ENCODE peak calls at places on chromosomes 4 and X, in five cellular contexts. One of them, this sample, is unnamed.

GRCh38 chrX:83535417-83536244 is 27.5 kb downstream of the POU3F4 start:
- DNase-seq in SK-MEL-5: no peak
- DNase-seq in NCI-H1092: no peak
- DNase-seq in effector memory CD4-positive, alpha-beta T cell: no peak
- DNase-seq in NCI-H446: no peak
- DNase-seq in this sample: no peak

GRCh38 chr4:156634612-156635011 is 337.0 kb downstream of the PDGFC start:
- DNase-seq in SK-MEL-5: no peak
- DNase-seq in NCI-H1092: no peak
- DNase-seq in effector memory CD4-positive, alpha-beta T cell: no peak
- DNase-seq in NCI-H446: no peak
- DNase-seq in this sample: no peak

GRCh38 chrX:10620121-10620699 is at the start of gene MID1:
- DNase-seq in SK-MEL-5: peak; percentile 78
- DNase-seq in NCI-H1092: peak; percentile 53
- DNase-seq in effector memory CD4-positive, alpha-beta T cell: no peak
- DNase-seq in NCI-H446: peak; percentile 56
- DNase-seq in this sample: no peak

GRCh38 chrX:153438522-153438921 is 7.3 kb downstream of the TREX2 start:
- DNase-seq in SK-MEL-5: peak; percentile 56
- DNase-seq in NCI-H1092: no peak
- DNase-seq in effector memory CD4-positive, alpha-beta T cell: no peak
- DNase-seq in NCI-H446: peak; percentile 6
- DNase-seq in this sample: no peak

GRCh38 chr4:2292679-2293108 is 30.8 kb upstream of the MXD4 start:
- DNase-seq in SK-MEL-5: peak; percentile 9
- DNase-seq in NCI-H1092: no peak
- DNase-seq in effector memory CD4-positive, alpha-beta T cell: no peak
- DNase-seq in NCI-H446: no peak
- DNase-seq in this sample: no peak

GRCh38 chr4:5611656-5612187 is 96.6 kb downstream of the EVC2 start:
- DNase-seq in SK-MEL-5: no peak
- DNase-seq in NCI-H1092: no peak
- DNase-seq in effector memory CD4-positive, alpha-beta T cell: no peak
- DNase-seq in NCI-H446: no peak
- DNase-seq in this sample: no peak

GRCh38 chrX:56233100-56233499 is 944 bp downstream of the KLF8 start:
- DNase-seq in SK-MEL-5: no peak
- DNase-seq in NCI-H1092: no peak
- DNase-seq in effector memory CD4-positive, alpha-beta T cell: no peak
- DNase-seq in NCI-H446: no peak
- DNase-seq in this sample: no peak

GRCh38 chrX:15233416-15234015 is 36.4 kb downstream of the ASB9 start:
- DNase-seq in SK-MEL-5: no peak
- DNase-seq in NCI-H1092: no peak
- DNase-seq in effector memory CD4-positive, alpha-beta T cell: no peak
- DNase-seq in NCI-H446: no peak
- DNase-seq in this sample: no peak

GRCh38 chrX:109886122-109886761 is 116.7 kb upstream of the TMEM164 start:
- DNase-seq in SK-MEL-5: peak; percentile 63
- DNase-seq in NCI-H1092: peak; percentile 10
- DNase-seq in effector memory CD4-positive, alpha-beta T cell: no peak
- DNase-seq in NCI-H446: peak; percentile 40
- DNase-seq in this sample: no peak

GRCh38 chrX:103356023-103356798 is at the start of gene TCEAL9:
- DNase-seq in SK-MEL-5: peak; percentile 72
- DNase-seq in NCI-H1092: peak; percentile 37
- DNase-seq in effector memory CD4-positive, alpha-beta T cell: no peak
- DNase-seq in NCI-H446: peak; percentile 77
- DNase-seq in this sample: no peak

GRCh38 chr4:106039796-106040195 is 144.5 kb downstream of the NPNT start:
- DNase-seq in SK-MEL-5: no peak
- DNase-seq in NCI-H1092: no peak
- DNase-seq in effector memory CD4-positive, alpha-beta T cell: no peak
- DNase-seq in NCI-H446: peak; percentile 45
- DNase-seq in this sample: no peak

GRCh38 chrX:39903343-39903742 is 194.4 kb downstream of the BCOR start:
- DNase-seq in SK-MEL-5: no peak
- DNase-seq in NCI-H1092: no peak
- DNase-seq in effector memory CD4-positive, alpha-beta T cell: no peak
- DNase-seq in NCI-H446: no peak
- DNase-seq in this sample: no peak

GRCh38 chr4:169649545-169650226 is 29.3 kb downstream of the CLCN3 start:
- DNase-seq in SK-MEL-5: peak; percentile 78
- DNase-seq in NCI-H1092: no peak
- DNase-seq in effector memory CD4-positive, alpha-beta T cell: no peak
- DNase-seq in NCI-H446: no peak
- DNase-seq in this sample: no peak

GRCh38 chrX:67524428-67524827 is 19.4 kb upstream of the AR start:
- DNase-seq in SK-MEL-5: no peak
- DNase-seq in NCI-H1092: no peak
- DNase-seq in effector memory CD4-positive, alpha-beta T cell: no peak
- DNase-seq in NCI-H446: no peak
- DNase-seq in this sample: no peak

GRCh38 chr4:76705497-76705896 is 192.4 kb downstream of the SOWAHB start:
- DNase-seq in SK-MEL-5: no peak
- DNase-seq in NCI-H1092: no peak
- DNase-seq in effector memory CD4-positive, alpha-beta T cell: no peak
- DNase-seq in NCI-H446: no peak
- DNase-seq in this sample: no peak

GRCh38 chr4:7828011-7828720 is 111.5 kb downstream of the AFAP1 start:
- DNase-seq in SK-MEL-5: peak; percentile 80
- DNase-seq in NCI-H1092: no peak
- DNase-seq in effector memory CD4-positive, alpha-beta T cell: peak; percentile 60
- DNase-seq in NCI-H446: no peak
- DNase-seq in this sample: peak; percentile 38

GRCh38 chrX:150587585-150588503 is 19.4 kb downstream of the MTM1 start:
- DNase-seq in SK-MEL-5: peak; percentile 37
- DNase-seq in NCI-H1092: no peak
- DNase-seq in effector memory CD4-positive, alpha-beta T cell: peak; percentile 11
- DNase-seq in NCI-H446: peak; percentile 18
- DNase-seq in this sample: peak; percentile 36

GRCh38 chr4:89682808-89683207 is 154.2 kb downstream of the SNCA start:
- DNase-seq in SK-MEL-5: no peak
- DNase-seq in NCI-H1092: no peak
- DNase-seq in effector memory CD4-positive, alpha-beta T cell: no peak
- DNase-seq in NCI-H446: no peak
- DNase-seq in this sample: no peak

GRCh38 chr4:185361872-185362271 is 33.9 kb downstream of the LRP2BP start:
- DNase-seq in SK-MEL-5: no peak
- DNase-seq in NCI-H1092: no peak
- DNase-seq in effector memory CD4-positive, alpha-beta T cell: no peak
- DNase-seq in NCI-H446: no peak
- DNase-seq in this sample: no peak

GRCh38 chr4:82561745-82562552 is at the start of gene TMEM150C:
- DNase-seq in SK-MEL-5: peak; percentile 47
- DNase-seq in NCI-H1092: peak; percentile 31
- DNase-seq in effector memory CD4-positive, alpha-beta T cell: no peak
- DNase-seq in NCI-H446: no peak
- DNase-seq in this sample: no peak

GRCh38 chrX:13029831-13030771 is 14.3 kb downstream of the FAM9C start:
- DNase-seq in SK-MEL-5: peak; percentile 28
- DNase-seq in NCI-H1092: no peak
- DNase-seq in effector memory CD4-positive, alpha-beta T cell: no peak
- DNase-seq in NCI-H446: no peak
- DNase-seq in this sample: no peak

GRCh38 chr4:39179681-39180080 is 2.6 kb upstream of the WDR19 start:
- DNase-seq in SK-MEL-5: peak; percentile 73
- DNase-seq in NCI-H1092: no peak
- DNase-seq in effector memory CD4-positive, alpha-beta T cell: no peak
- DNase-seq in NCI-H446: no peak
- DNase-seq in this sample: no peak

GRCh38 chrX:53269536-53270107 is 11.8 kb downstream of the IQSEC2 start:
- DNase-seq in SK-MEL-5: no peak
- DNase-seq in NCI-H1092: no peak
- DNase-seq in effector memory CD4-positive, alpha-beta T cell: no peak
- DNase-seq in NCI-H446: no peak
- DNase-seq in this sample: no peak

GRCh38 chr4:40423735-40424134 is 88.6 kb downstream of the CHRNA9 start:
- DNase-seq in SK-MEL-5: no peak
- DNase-seq in NCI-H1092: no peak
- DNase-seq in effector memory CD4-positive, alpha-beta T cell: no peak
- DNase-seq in NCI-H446: no peak
- DNase-seq in this sample: no peak

GRCh38 chrX:21800344-21800770 is 39.1 kb upstream of the MBTPS2 start:
- DNase-seq in SK-MEL-5: no peak
- DNase-seq in NCI-H1092: no peak
- DNase-seq in effector memory CD4-positive, alpha-beta T cell: no peak
- DNase-seq in NCI-H446: peak; percentile 16
- DNase-seq in this sample: no peak

GRCh38 chr4:53043096-53043495 is 181.0 kb downstream of the RASL11B start:
- DNase-seq in SK-MEL-5: no peak
- DNase-seq in NCI-H1092: no peak
- DNase-seq in effector memory CD4-positive, alpha-beta T cell: no peak
- DNase-seq in NCI-H446: peak; percentile 84
- DNase-seq in this sample: no peak

GRCh38 chrX:154840856-154841255 is 6.4 kb upstream of the SMIM9 start:
- DNase-seq in SK-MEL-5: peak; percentile 60
- DNase-seq in NCI-H1092: peak; percentile 6
- DNase-seq in effector memory CD4-positive, alpha-beta T cell: no peak
- DNase-seq in NCI-H446: peak; percentile 6
- DNase-seq in this sample: no peak

GRCh38 chr4:81723927-81724587 is 252.3 kb upstream of the RASGEF1B start:
- DNase-seq in SK-MEL-5: no peak
- DNase-seq in NCI-H1092: no peak
- DNase-seq in effector memory CD4-positive, alpha-beta T cell: no peak
- DNase-seq in NCI-H446: peak; percentile 37
- DNase-seq in this sample: no peak

GRCh38 chr4:143017210-143017609 is 167.5 kb upstream of the USP38 start:
- DNase-seq in SK-MEL-5: no peak
- DNase-seq in NCI-H1092: no peak
- DNase-seq in effector memory CD4-positive, alpha-beta T cell: no peak
- DNase-seq in NCI-H446: no peak
- DNase-seq in this sample: no peak

GRCh38 chr4:98728433-98728832 is 70.0 kb upstream of the TSPAN5 start:
- DNase-seq in SK-MEL-5: no peak
- DNase-seq in NCI-H1092: no peak
- DNase-seq in effector memory CD4-positive, alpha-beta T cell: no peak
- DNase-seq in NCI-H446: peak; percentile 37
- DNase-seq in this sample: no peak

GRCh38 chrX:129678176-129678880 is 23.6 kb upstream of the APLN start:
- DNase-seq in SK-MEL-5: peak; percentile 49
- DNase-seq in NCI-H1092: peak; percentile 80
- DNase-seq in effector memory CD4-positive, alpha-beta T cell: peak; percentile 27
- DNase-seq in NCI-H446: peak; percentile 51
- DNase-seq in this sample: peak; percentile 18

GRCh38 chrX:136275553-136275952 is 24.4 kb upstream of the MAP7D3 start:
- DNase-seq in SK-MEL-5: no peak
- DNase-seq in NCI-H1092: no peak
- DNase-seq in effector memory CD4-positive, alpha-beta T cell: no peak
- DNase-seq in NCI-H446: no peak
- DNase-seq in this sample: no peak

GRCh38 chr4:16261313-16261878 is 35.1 kb upstream of the TAPT1 start:
- DNase-seq in SK-MEL-5: no peak
- DNase-seq in NCI-H1092: no peak
- DNase-seq in effector memory CD4-positive, alpha-beta T cell: no peak
- DNase-seq in NCI-H446: no peak
- DNase-seq in this sample: no peak

This sample was measured in effector CD4-positive, alpha-beta T cell.